ENCODE peak calls at places on chromosomes 6 and 20, in seven cellular contexts. R, H, O, M, I, F and E are unnamed samples.

GRCh38 chr6:108616544-108616943 is 55.8 kb downstream of the FOXO3 start:
- DNase-seq in O (no peak), R (no peak), H (no peak), F (no peak), M (no peak), I (no peak), E (no peak)

GRCh38 chr6:9620263-9620662 is 794.6 kb downstream of the TFAP2A start:
- DNase-seq in H (no peak), F (no peak), M (no peak), O (no peak), R (no peak), I (no peak), E (no peak)

GRCh38 chr20:45339084-45339483 is 9.1 kb downstream of the SDC4 start:
- DNase-seq in F (no peak), I (no peak), H (peak), O (no peak), R (peak), M (no peak), E (no peak)

GRCh38 chr6:85490516-85491248 is 40.8 kb downstream of the NT5E start:
- DNase-seq in M (no peak), I (no peak), R (no peak), F (peak), O (no peak), H (no peak), E (no peak)

GRCh38 chr6:170211404-170212025 is 79.4 kb downstream of the DLL1 start:
- DNase-seq in M (no peak), O (no peak), F (no peak), I (no peak), R (no peak), H (no peak), E (no peak)

GRCh38 chr6:75206338-75207210 is 721 bp upstream of the COL12A1 start:
- DNase-seq in R (peak), H (no peak), M (peak), O (no peak), I (no peak), F (no peak), E (no peak)

GRCh38 chr6:148221580-148221979 is 121.1 kb upstream of the SASH1 start:
- DNase-seq in O (no peak), I (no peak), R (no peak), H (no peak), F (no peak), M (no peak), E (no peak)

GRCh38 chr6:66103954-66104353 is 396.9 kb upstream of the EYS start:
- DNase-seq in R (no peak), O (no peak), I (no peak), F (no peak), M (no peak), H (no peak), E (no peak)

GRCh38 chr20:31669876-31670275 is 32.2 kb downstream of the COX4I2 start:
- DNase-seq in O (no peak), M (no peak), F (no peak), H (no peak), I (no peak), R (no peak), E (no peak)

GRCh38 chr6:33857301-33858052 is 53.7 kb upstream of the MLN start:
- DNase-seq in H (no peak), M (no peak), O (no peak), R (no peak), I (no peak), F (no peak), E (no peak)

GRCh38 chr6:16182428-16182827 is 53.5 kb downstream of the MYLIP start:
- DNase-seq in F (no peak), H (no peak), R (no peak), I (no peak), M (no peak), O (no peak), E (no peak)
- H3K27ac ChIP-seq in F (no peak), H (no peak), R (peak), I (no peak), M (no peak), O (no peak), E (no peak)

GRCh38 chr20:22523499-22524392 is 60.6 kb downstream of the FOXA2 start:
- DNase-seq in I (peak), R (peak), O (no peak), M (no peak), F (no peak), H (peak), E (no peak)
- H3K4me3 ChIP-seq in I (no peak), R (no peak), O (no peak), M (no peak), F (no peak), H (no peak), E (no peak)

GRCh38 chr6:149268768-149269167 is 48.7 kb upstream of the TAB2 start:
- DNase-seq in R (no peak), M (no peak), I (no peak), H (no peak), F (no peak), O (no peak), E (no peak)
- H3K27ac ChIP-seq in R (no peak), M (no peak), I (no peak), H (no peak), F (no peak), O (no peak), E (no peak)

DNA sequence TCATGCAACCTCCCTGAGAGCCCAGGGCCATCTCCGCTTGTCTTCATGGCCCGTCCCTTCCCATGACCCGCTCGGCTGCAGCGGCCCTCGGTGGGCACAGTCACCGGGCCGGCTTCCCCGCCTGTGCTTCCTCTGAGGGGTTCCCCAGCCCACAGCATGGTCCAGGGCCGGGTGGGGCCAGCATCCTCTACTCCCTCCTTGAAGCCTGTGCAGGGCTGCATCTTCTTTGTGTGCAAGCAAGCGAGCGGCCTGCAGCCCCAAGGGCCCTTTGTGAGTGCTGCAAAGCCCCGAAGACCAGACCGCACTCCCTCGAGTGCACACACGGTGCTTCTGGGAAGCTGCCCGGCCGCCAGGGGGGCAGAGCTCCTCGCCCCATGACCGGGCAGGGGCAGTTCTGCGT is 265.8 kb downstream of the TAF4 start:
- DNase-seq in H (no peak), I (no peak), F (no peak), M (no peak), R (no peak), O (no peak), E (no peak)
- H3K4me3 ChIP-seq in H (no peak), I (no peak), F (no peak), M (no peak), R (no peak), O (no peak), E (no peak)

GRCh38 chr6:15409301-15410125 is 163.6 kb downstream of the JARID2 start:
- DNase-seq in O (no peak), I (no peak), H (no peak), R (no peak), F (no peak), M (no peak), E (no peak)
- H3K27ac ChIP-seq in O (no peak), I (no peak), H (no peak), R (no peak), F (no peak), M (no peak), E (no peak)

GRCh38 chr20:6668546-6668945 is 98.9 kb upstream of the BMP2 start:
- DNase-seq in F (no peak), I (no peak), R (no peak), O (no peak), M (no peak), H (no peak), E (no peak)
- H3K4me3 ChIP-seq in F (no peak), I (no peak), R (no peak), O (no peak), M (no peak), H (no peak), E (no peak)